ENCODE peak calls at places on chromosomes 16 and 17, in six cellular contexts. M is left ventricle myocardium inferior, Y is pancreas, N is esophagus squamous epithelium, H is BJ, C is breast epithelium. Z is an unnamed sample.

GRCh38 chr17:60641810-60642220 is 35.8 kb upstream of the BCAS3 start:
- DNase-seq in M (no peak), Y (no peak), N (no peak), H (peak; percentile 5), C (no peak), Z (peak; percentile 68)

GRCh38 chr17:35479271-35479670 is 30.7 kb upstream of the SLFN13 start:
- DNase-seq in M (no peak), Y (no peak), N (no peak), H (no peak), C (no peak), Z (no peak)

GRCh38 chr17:61496174-61496956 is 44.1 kb downstream of the TBX4 start:
- DNase-seq in M (no peak), Y (no peak), N (no peak), H (no peak), C (no peak), Z (no peak)

GRCh38 chr17:74491645-74492044 is 25.2 kb downstream of the CD300A start:
- DNase-seq in M (no peak), Y (no peak), N (no peak), H (no peak), C (peak; percentile 31), Z (no peak)

GRCh38 chr17:70168044-70168978 is 1.0 kb upstream of the KCNJ2 start:
- DNase-seq in M (peak; percentile 59), Y (peak; percentile 66), N (no peak), H (peak; percentile 25), C (peak; percentile 54), Z (peak; percentile 66)

GRCh38 chr16:71626858-71627213 is 852 bp downstream of the MARVELD3 start:
- DNase-seq in M (no peak), Y (peak; percentile 83), N (no peak), H (no peak), C (no peak), Z (peak; percentile 39)

GRCh38 chr16:86391486-86391885 is 118.8 kb upstream of the FOXF1 start:
- DNase-seq in M (no peak), Y (no peak), N (no peak), H (no peak), C (no peak), Z (no peak)

GRCh38 chr16:48607056-48607825 is 2.7 kb downstream of the N4BP1 start:
- DNase-seq in M (no peak), Y (no peak), N (no peak), H (no peak), C (no peak), Z (peak; percentile 74)

GRCh38 chr16:69833791-69834282 is 71.7 kb downstream of the WWP2 start:
- DNase-seq in M (no peak), Y (no peak), N (no peak), H (no peak), C (no peak), Z (peak; percentile 43)

DNA sequence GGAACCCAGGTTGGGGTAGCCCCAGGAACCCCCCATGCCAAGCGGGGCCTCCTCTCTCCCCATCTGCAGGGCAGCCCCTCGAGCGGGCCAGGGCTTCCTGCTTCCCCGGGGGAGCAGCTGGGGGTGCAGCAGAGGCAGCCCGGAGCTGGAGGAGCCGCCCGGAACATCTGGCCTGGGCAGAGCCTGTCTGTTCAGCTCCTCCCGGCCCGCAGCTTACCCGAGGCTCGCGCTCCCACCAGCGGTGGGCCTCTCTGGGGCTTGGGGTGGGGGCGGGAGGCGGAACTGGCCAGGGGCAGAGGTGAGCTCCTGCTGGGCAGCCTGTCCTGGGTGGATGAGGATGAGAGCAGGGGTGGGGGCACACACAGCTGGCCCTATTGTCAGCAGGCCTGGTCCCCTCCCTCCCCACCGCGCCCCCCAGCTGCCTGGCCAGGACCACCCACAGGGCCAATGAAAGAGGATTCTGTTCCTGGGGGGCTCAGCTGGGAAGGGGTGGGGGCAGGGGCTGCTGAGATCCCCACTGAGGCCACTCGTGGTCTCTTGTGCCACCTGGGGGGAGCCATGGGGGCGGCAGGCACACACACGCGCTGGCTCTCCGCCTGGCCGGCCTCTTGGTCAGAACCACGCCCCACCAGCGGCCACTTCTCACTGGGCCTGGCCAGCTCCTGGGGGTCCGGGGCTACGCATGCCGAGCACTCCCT is 34.7 kb downstream of the BAHCC1 start:
- DNase-seq in M (peak; percentile 44), Y (no peak), N (no peak), H (no peak), C (no peak), Z (no peak)
- TF ChIP-seq CTCF in M (peak; percentile 45), Y (no peak), N (no peak), H (no peak), C (no peak), Z (peak; percentile 2)

GRCh38 chr17:20009052-20009301 is 182 bp upstream of the SPECC1 start:
- DNase-seq in M (no peak), Y (no peak), N (no peak), H (no peak), C (no peak), Z (peak; percentile 77)
- TF ChIP-seq CTCF in M (no peak), Y (no peak), N (no peak), H (peak; percentile 57), C (no peak), Z (no peak)

GRCh38 chr16:89453662-89454321 is 36.6 kb downstream of the ANKRD11 start:
- DNase-seq in M (peak; percentile 35), Y (no peak), N (no peak), H (no peak), C (no peak), Z (no peak)
- TF ChIP-seq CTCF in M (peak; percentile 49), Y (no peak), N (no peak), H (peak; percentile 39), C (no peak), Z (no peak)

GRCh38 chr17:79776378-79777165 is 1.4 kb upstream of the CBX2 start:
- DNase-seq in M (no peak), Y (no peak), N (no peak), H (no peak), C (no peak), Z (no peak)
- TF ChIP-seq CTCF in M (no peak), Y (no peak), N (no peak), H (no peak), C (no peak), Z (no peak)

GRCh38 chr17:80475949-80476876 is at the start of gene NPTX1:
- DNase-seq in M (no peak), Y (peak; percentile 76), N (no peak), H (no peak), C (no peak), Z (no peak)

GRCh38 chr17:80479246-80479566 is 2.8 kb upstream of the NPTX1 start:
- DNase-seq in M (no peak), Y (no peak), N (no peak), H (no peak), C (no peak), Z (no peak)

GRCh38 chr17:80476877-80477646 is 655 bp upstream of the NPTX1 start:
- DNase-seq in M (no peak), Y (peak; percentile 65), N (no peak), H (no peak), C (no peak), Z (no peak)

GRCh38 chr17:80478487-80479245 is 2.3 kb upstream of the NPTX1 start:
- DNase-seq in M (no peak), Y (no peak), N (no peak), H (no peak), C (no peak), Z (no peak)

GRCh38 chr17:80477647-80478478 is 1.5 kb upstream of the NPTX1 start:
- DNase-seq in M (no peak), Y (peak; percentile 68), N (no peak), H (no peak), C (no peak), Z (no peak)
- TF ChIP-seq CTCF in M (peak; percentile 57), Y (no peak), N (no peak), H (peak; percentile 66), C (no peak), Z (peak; percentile 21)

GRCh38 chr17:7383371-7383741 is 2.5 kb downstream of the TNK1 start:
- DNase-seq in M (no peak), Y (no peak), N (no peak), H (no peak), C (no peak), Z (no peak)
- TF ChIP-seq CTCF in M (no peak), Y (no peak), N (no peak), H (no peak), C (no peak), Z (no peak)

GRCh38 chr16:75251280-75252048 is at the start of gene BCAR1:
- DNase-seq in M (peak; percentile 92), Y (peak; percentile 95), N (no peak), H (peak; percentile 71), C (peak; percentile 79), Z (peak; percentile 85)
- TF ChIP-seq CTCF in M (peak; percentile 39), Y (no peak), N (no peak), H (no peak), C (no peak), Z (no peak)

GRCh38 chr16:58018803-58019202 is 6.8 kb upstream of the MMP15 start:
- DNase-seq in M (peak; percentile 9), Y (no peak), N (no peak), H (no peak), C (no peak), Z (no peak)
- TF ChIP-seq CTCF in M (no peak), Y (no peak), N (no peak), H (no peak), C (no peak), Z (no peak)

DNA sequence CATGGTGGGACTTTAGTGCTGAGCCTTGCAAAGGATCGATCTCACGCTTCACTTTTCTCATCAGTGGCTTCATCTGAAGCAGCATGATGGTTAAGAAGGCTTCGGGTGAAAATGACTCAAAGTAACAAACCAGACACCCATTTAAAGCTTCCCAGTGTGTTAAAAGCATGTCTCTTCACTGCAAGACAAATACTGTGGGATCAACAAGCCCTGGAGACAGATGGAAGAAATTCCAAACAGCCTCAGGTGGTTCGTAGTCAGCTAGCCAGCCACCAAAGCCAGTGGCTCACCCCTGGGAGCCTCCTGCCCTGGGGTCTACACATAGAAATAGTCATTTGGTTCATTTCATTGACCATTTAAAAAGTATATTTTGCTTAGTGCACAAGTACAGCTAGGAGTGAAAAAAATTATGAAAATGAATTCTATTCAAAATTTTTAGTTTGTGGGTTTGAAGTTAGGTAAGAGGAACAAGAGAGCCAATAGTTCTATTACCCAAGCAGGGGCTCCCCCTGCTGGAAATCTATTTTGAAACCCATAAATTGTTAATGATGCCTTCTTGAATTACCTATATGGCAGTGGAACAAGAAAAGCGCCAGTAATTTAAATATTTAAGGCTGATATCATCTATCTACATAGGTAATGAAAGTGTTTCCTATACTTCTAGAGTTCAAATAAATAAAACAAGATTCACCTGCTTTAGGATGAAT is 51.6 kb downstream of the PMP22 start:
- DNase-seq in M (no peak), Y (no peak), N (no peak), H (no peak), C (no peak), Z (no peak)
- TF ChIP-seq CTCF in M (peak; percentile 53), Y (peak; percentile 16), N (peak; percentile 16), H (peak; percentile 48), C (no peak), Z (no peak)

Z was measured in lung.